ENCODE peak calls at places on chromosomes 11 and 22, in six cellular contexts. One of them, this sample, is unnamed.

GRCh38 chr11:82720267-82720666 is 13.4 kb downstream of the FAM181B start:
- DNase-seq in IMR-90: no peak
- DNase-seq in Peyer's patch: no peak
- DNase-seq in spleen: no peak
- DNase-seq in breast epithelium: no peak
- DNase-seq in NB4: no peak
- DNase-seq in this sample: no peak

GRCh38 chr11:5297671-5298070 is 4.1 kb downstream of the OR51B4 start:
- DNase-seq in IMR-90: peak; percentile 65
- DNase-seq in Peyer's patch: no peak
- DNase-seq in spleen: no peak
- DNase-seq in breast epithelium: no peak
- DNase-seq in NB4: no peak
- DNase-seq in this sample: no peak

GRCh38 chr11:33039274-33040126 is at the start of gene TCP11L1:
- DNase-seq in IMR-90: peak; percentile 93
- DNase-seq in Peyer's patch: peak; percentile 94
- DNase-seq in spleen: peak; percentile 97
- DNase-seq in breast epithelium: peak; percentile 86
- DNase-seq in NB4: peak; percentile 92
- DNase-seq in this sample: peak; percentile 91

GRCh38 chr22:18024276-18024939 is at the start of gene MICAL3:
- DNase-seq in IMR-90: peak; percentile 64
- DNase-seq in Peyer's patch: peak; percentile 82
- DNase-seq in spleen: peak; percentile 93
- DNase-seq in breast epithelium: peak; percentile 45
- DNase-seq in NB4: peak; percentile 69
- DNase-seq in this sample: peak; percentile 57

GRCh38 chr11:65418681-65419459 is 3.7 kb upstream of the NEAT1 start:
- DNase-seq in IMR-90: peak; percentile 91
- DNase-seq in Peyer's patch: peak; percentile 98
- DNase-seq in spleen: peak; percentile 99
- DNase-seq in breast epithelium: peak; percentile 97
- DNase-seq in NB4: peak; percentile 99
- DNase-seq in this sample: peak; percentile 95

GRCh38 chr11:72084960-72085359 is 4.3 kb downstream of the LRRC51 start:
- DNase-seq in IMR-90: no peak
- DNase-seq in Peyer's patch: no peak
- DNase-seq in spleen: no peak
- DNase-seq in breast epithelium: no peak
- DNase-seq in NB4: no peak
- DNase-seq in this sample: no peak

GRCh38 chr11:118078972-118079411 is 2.1 kb downstream of the TMPRSS4 start:
- DNase-seq in IMR-90: no peak
- DNase-seq in Peyer's patch: peak; percentile 53
- DNase-seq in spleen: no peak
- DNase-seq in breast epithelium: no peak
- DNase-seq in NB4: no peak
- DNase-seq in this sample: no peak

GRCh38 chr22:22882033-22882717 is 5.4 kb upstream of the IGLL5 start:
- DNase-seq in IMR-90: no peak
- DNase-seq in Peyer's patch: no peak
- DNase-seq in spleen: no peak
- DNase-seq in breast epithelium: peak; percentile 6
- DNase-seq in NB4: peak; percentile 52
- DNase-seq in this sample: no peak

GRCh38 chr22:20777420-20778177 is 3.7 kb downstream of the SERPIND1 start:
- DNase-seq in IMR-90: peak; percentile 94
- DNase-seq in Peyer's patch: no peak
- DNase-seq in spleen: no peak
- DNase-seq in breast epithelium: no peak
- DNase-seq in NB4: peak; percentile 78
- DNase-seq in this sample: peak; percentile 68

GRCh38 chr11:123056835-123057491 is 5.0 kb downstream of the HSPA8 start:
- DNase-seq in IMR-90: no peak
- DNase-seq in Peyer's patch: peak; percentile 15
- DNase-seq in spleen: no peak
- DNase-seq in breast epithelium: no peak
- DNase-seq in NB4: peak; percentile 40
- DNase-seq in this sample: no peak

GRCh38 chr11:1091332-1092083 is 16.8 kb downstream of the MUC2 start:
- DNase-seq in IMR-90: no peak
- DNase-seq in Peyer's patch: no peak
- DNase-seq in spleen: peak; percentile 33
- DNase-seq in breast epithelium: no peak
- DNase-seq in NB4: no peak
- DNase-seq in this sample: no peak

GRCh38 chr11:66686100-66686785 is 8.6 kb upstream of the RBM4B start:
- DNase-seq in IMR-90: no peak
- DNase-seq in Peyer's patch: no peak
- DNase-seq in spleen: peak; percentile 36
- DNase-seq in breast epithelium: peak; percentile 85
- DNase-seq in NB4: no peak
- DNase-seq in this sample: peak; percentile 86

GRCh38 chr11:82873919-82874333 is 26.3 kb downstream of the PRCP start:
- DNase-seq in IMR-90: no peak
- DNase-seq in Peyer's patch: no peak
- DNase-seq in spleen: no peak
- DNase-seq in breast epithelium: no peak
- DNase-seq in NB4: no peak
- DNase-seq in this sample: no peak

GRCh38 chr11:120747801-120748484 is 236.4 kb downstream of the GRIK4 start:
- DNase-seq in IMR-90: no peak
- DNase-seq in Peyer's patch: no peak
- DNase-seq in spleen: no peak
- DNase-seq in breast epithelium: no peak
- DNase-seq in NB4: no peak
- DNase-seq in this sample: no peak

GRCh38 chr11:124801014-124801413 is 808 bp upstream of the MSANTD2 start:
- DNase-seq in IMR-90: peak; percentile 39
- DNase-seq in Peyer's patch: no peak
- DNase-seq in spleen: no peak
- DNase-seq in breast epithelium: no peak
- DNase-seq in NB4: peak; percentile 7
- DNase-seq in this sample: no peak

GRCh38 chr11:115430345-115430744 is 73.9 kb downstream of the CADM1 start:
- DNase-seq in IMR-90: no peak
- DNase-seq in Peyer's patch: no peak
- DNase-seq in spleen: no peak
- DNase-seq in breast epithelium: no peak
- DNase-seq in NB4: no peak
- DNase-seq in this sample: no peak

GRCh38 chr11:59283825-59284772 is 71.4 kb upstream of the MPEG1 start:
- DNase-seq in IMR-90: peak; percentile 57
- DNase-seq in Peyer's patch: peak; percentile 84
- DNase-seq in spleen: no peak
- DNase-seq in breast epithelium: peak; percentile 46
- DNase-seq in NB4: peak; percentile 64
- DNase-seq in this sample: peak; percentile 41

GRCh38 chr11:60757231-60757800 is 649 bp downstream of the MS4A15 start:
- DNase-seq in IMR-90: no peak
- DNase-seq in Peyer's patch: no peak
- DNase-seq in spleen: no peak
- DNase-seq in breast epithelium: no peak
- DNase-seq in NB4: no peak
- DNase-seq in this sample: no peak
- TF ChIP-seq CTCF in IMR-90: no peak
- TF ChIP-seq CTCF in Peyer's patch: no peak
- TF ChIP-seq CTCF in spleen: no peak
- TF ChIP-seq CTCF in breast epithelium: no peak
- TF ChIP-seq CTCF in NB4: no peak
- TF ChIP-seq CTCF in this sample: no peak

DNA sequence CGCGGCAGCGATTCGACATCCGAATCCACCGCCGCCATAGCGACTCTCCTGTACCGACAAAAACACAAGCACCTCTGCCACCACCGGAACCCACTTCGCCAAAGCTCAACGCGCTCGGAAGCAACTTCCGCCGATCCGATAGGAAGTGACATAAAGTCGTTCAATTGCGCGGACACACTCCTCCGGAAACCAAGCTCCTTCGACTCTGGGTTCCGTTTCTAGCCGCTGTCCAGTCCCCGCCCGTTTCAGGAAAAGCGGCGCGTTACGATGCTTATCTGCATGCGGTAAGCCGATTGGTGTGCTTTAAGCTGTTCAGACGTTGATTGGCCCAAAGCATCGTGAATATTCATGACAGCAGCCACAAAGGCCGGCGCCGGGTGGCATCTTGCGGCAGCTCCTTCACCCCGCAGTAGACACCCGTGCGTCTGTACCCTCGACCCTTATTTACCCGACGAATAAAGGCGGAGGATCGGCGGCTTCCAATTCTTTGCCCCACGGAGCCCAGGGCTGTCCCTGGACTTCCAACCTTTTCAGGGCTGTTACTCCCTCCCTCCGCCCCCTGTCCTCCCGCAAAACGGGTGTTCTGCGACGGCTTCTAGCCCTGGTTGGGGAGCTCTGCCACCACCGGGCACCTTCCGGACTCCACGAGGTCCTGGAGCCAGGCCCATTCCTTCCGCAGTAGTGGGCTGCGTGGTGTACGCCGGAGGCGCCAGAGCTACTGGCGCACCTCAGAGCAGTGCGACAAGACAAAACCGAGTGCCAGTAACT is at the start of gene TUT1:
- DNase-seq in IMR-90: peak; percentile 99
- DNase-seq in Peyer's patch: peak; percentile 99
- DNase-seq in spleen: peak; percentile 97
- DNase-seq in breast epithelium: peak; percentile 99
- DNase-seq in NB4: peak; percentile 100
- DNase-seq in this sample: peak; percentile 99
- TF ChIP-seq POLR2A in IMR-90: peak; percentile 94
- TF ChIP-seq POLR2A in Peyer's patch: peak; percentile 93
- TF ChIP-seq POLR2A in spleen: peak; percentile 87
- TF ChIP-seq POLR2A in breast epithelium: peak; percentile 75
- TF ChIP-seq POLR2A in NB4: peak; percentile 97
- TF ChIP-seq POLR2A in this sample: peak; percentile 84

GRCh38 chr11:126645206-126645605 is 289.7 kb downstream of the ST3GAL4 start:
- DNase-seq in IMR-90: no peak
- DNase-seq in Peyer's patch: no peak
- DNase-seq in spleen: no peak
- DNase-seq in breast epithelium: no peak
- DNase-seq in NB4: no peak
- DNase-seq in this sample: no peak

GRCh38 chr11:126646701-126647209 is 291.3 kb downstream of the ST3GAL4 start:
- DNase-seq in IMR-90: peak; percentile 44
- DNase-seq in Peyer's patch: no peak
- DNase-seq in spleen: no peak
- DNase-seq in breast epithelium: no peak
- DNase-seq in NB4: no peak
- DNase-seq in this sample: no peak

GRCh38 chr11:126653040-126653439 is 297.6 kb downstream of the ST3GAL4 start:
- DNase-seq in IMR-90: no peak
- DNase-seq in Peyer's patch: no peak
- DNase-seq in spleen: no peak
- DNase-seq in breast epithelium: no peak
- DNase-seq in NB4: no peak
- DNase-seq in this sample: no peak

GRCh38 chr11:126647735-126648134 is 292.2 kb downstream of the ST3GAL4 start:
- DNase-seq in IMR-90: peak; percentile 87
- DNase-seq in Peyer's patch: no peak
- DNase-seq in spleen: no peak
- DNase-seq in breast epithelium: no peak
- DNase-seq in NB4: no peak
- DNase-seq in this sample: no peak
- H3K4me3 ChIP-seq in IMR-90: no peak overlapping the region
- H3K4me3 ChIP-seq in Peyer's patch: no peak overlapping the region
- H3K4me3 ChIP-seq in spleen: no peak overlapping the region
- H3K4me3 ChIP-seq in breast epithelium: no peak overlapping the region
- H3K4me3 ChIP-seq in NB4: no peak overlapping the region
- H3K4me3 ChIP-seq in this sample: no peak overlapping the region

GRCh38 chr11:133049244-133050019 is 482.9 kb downstream of the OPCML start:
- DNase-seq in IMR-90: no peak
- DNase-seq in Peyer's patch: no peak
- DNase-seq in spleen: no peak
- DNase-seq in breast epithelium: no peak
- DNase-seq in NB4: no peak
- DNase-seq in this sample: no peak
- TF ChIP-seq CTCF in IMR-90: no peak
- TF ChIP-seq CTCF in Peyer's patch: no peak
- TF ChIP-seq CTCF in spleen: no peak
- TF ChIP-seq CTCF in breast epithelium: no peak
- TF ChIP-seq CTCF in NB4: no peak
- TF ChIP-seq CTCF in this sample: no peak

DNA sequence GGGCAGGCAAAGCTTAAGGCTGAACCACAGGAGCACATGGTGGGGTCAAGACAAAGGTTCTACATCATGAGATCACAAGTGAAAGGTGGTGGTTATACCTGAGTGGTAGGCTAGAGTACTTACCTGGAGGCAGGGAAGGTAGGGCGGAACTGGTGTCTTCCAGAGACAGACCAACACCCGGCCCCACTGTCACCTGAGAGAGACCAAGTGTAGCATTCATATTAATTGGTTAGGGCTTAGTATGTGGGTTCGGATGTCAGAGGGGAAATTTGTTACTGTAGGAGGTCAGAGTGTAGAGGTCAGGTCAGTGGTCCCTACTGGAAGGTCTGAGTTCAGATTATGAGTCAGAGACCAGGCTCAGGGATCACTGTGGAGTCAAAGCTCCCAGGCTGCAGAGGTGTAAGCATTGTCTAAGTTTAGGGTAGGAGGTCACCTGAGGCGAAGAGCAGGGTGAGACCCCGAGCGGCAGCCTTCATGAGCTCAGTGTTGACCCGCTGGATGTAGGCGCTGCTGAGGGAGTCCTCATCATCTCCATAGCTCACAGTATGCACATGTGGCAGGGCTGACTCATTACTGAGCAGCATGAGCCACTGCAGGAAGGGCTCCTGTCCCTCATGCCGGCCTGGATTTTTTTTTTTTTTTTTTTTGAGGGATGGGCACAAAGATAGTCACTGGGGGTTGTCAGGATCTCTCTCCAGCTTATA is 3.2 kb downstream of the TPP1 start:
- DNase-seq in IMR-90: peak; percentile 63
- DNase-seq in Peyer's patch: no peak
- DNase-seq in spleen: peak; percentile 58
- DNase-seq in breast epithelium: no peak
- DNase-seq in NB4: no peak
- DNase-seq in this sample: no peak
- TF ChIP-seq POLR2A in IMR-90: no peak
- TF ChIP-seq POLR2A in Peyer's patch: no peak
- TF ChIP-seq POLR2A in spleen: no peak
- TF ChIP-seq POLR2A in breast epithelium: no peak
- TF ChIP-seq POLR2A in NB4: no peak
- TF ChIP-seq POLR2A in this sample: no peak